ENCODE peak calls at places on chromosome 10, in six cellular contexts. Y is activated T-cell treated with anti-CD3 and anti-CD28 coated beads, Interleukin-2, amount 50 U/mL, for 24 hours; I is tibial artery; Q is T47D; F is B cell; X is NCI-H748 treated with DMSO at 0.1 percent for 48 hours. Z is an unnamed sample.

GRCh38 chr10:25651534-25651933 is 282.5 kb upstream of the MYO3A start:
- DNase-seq in X (no peak), Y (no peak), I (no peak), Q (no peak), F (no peak), Z (no peak)

GRCh38 chr10:102549549-102549948 is 45.8 kb downstream of the SUFU start:
- DNase-seq in Q (no peak), X (no peak), F (no peak), I (no peak), Y (no peak), Z (no peak)

GRCh38 chr10:118968482-118968881 is 61.0 kb upstream of the NANOS1 start:
- DNase-seq in I (no peak), Q (no peak), X (no peak), F (no peak), Y (no peak), Z (no peak)

GRCh38 chr10:5833814-5834213 is 20.6 kb upstream of the GDI2 start:
- DNase-seq in F (no peak), I (no peak), X (no peak), Q (no peak), Y (peak; percentile 16), Z (no peak)

GRCh38 chr10:104318810-104319684 is 19.2 kb downstream of the ITPRIP start:
- DNase-seq in F (no peak), Y (peak; percentile 28), I (peak; percentile 66), Q (no peak), X (no peak), Z (no peak)

GRCh38 chr10:97195654-97196212 is 10.0 kb upstream of the SLIT1 start:
- DNase-seq in X (no peak), F (no peak), Y (no peak), I (no peak), Q (no peak), Z (no peak)

GRCh38 chr10:35563266-35563891 is 41.8 kb upstream of the GJD4 start:
- DNase-seq in Y (peak; percentile 58), F (peak; percentile 61), Q (peak; percentile 85), X (peak; percentile 28), I (peak; percentile 33), Z (peak; percentile 77)

GRCh38 chr10:108104697-108105096 is 940.2 kb upstream of the SORCS1 start:
- DNase-seq in X (no peak), I (no peak), F (no peak), Y (no peak), Q (no peak), Z (no peak)

GRCh38 chr10:97333601-97334369 is 744 bp downstream of the FRAT2 start:
- DNase-seq in F (peak; percentile 81), Y (peak; percentile 68), Q (peak; percentile 63), X (no peak), I (peak; percentile 36), Z (peak; percentile 43)

GRCh38 chr10:112429147-112429546 is 17.6 kb downstream of the ZDHHC6 start:
- DNase-seq in Q (no peak), Y (no peak), F (no peak), I (no peak), X (no peak), Z (peak; percentile 3)

GRCh38 chr10:104429834-104430233 is 76.2 kb downstream of the CFAP58 start:
- DNase-seq in Q (no peak), Y (no peak), F (no peak), I (no peak), X (no peak), Z (no peak)

GRCh38 chr10:21100871-21101514 is 203.9 kb upstream of the NEBL start:
- DNase-seq in I (no peak), Q (no peak), Y (no peak), X (no peak), F (no peak), Z (no peak)

GRCh38 chr10:43199088-43199683 is 60.9 kb downstream of the CSGALNACT2 start:
- DNase-seq in X (no peak), Y (peak; percentile 16), F (peak; percentile 7), I (no peak), Q (no peak), Z (no peak)

GRCh38 chr10:34524369-34525091 is 290.6 kb downstream of the PARD3 start:
- DNase-seq in F (no peak), I (no peak), X (no peak), Q (no peak), Y (no peak), Z (no peak)

GRCh38 chr10:88873757-88874156 is 6.3 kb upstream of the STAMBPL1 start:
- DNase-seq in I (no peak), Y (no peak), F (no peak), Q (no peak), X (no peak), Z (no peak)

GRCh38 chr10:97648557-97649404 is 8.3 kb downstream of the PI4K2A start:
- DNase-seq in F (peak; percentile 44), Q (no peak), Y (no peak), I (peak; percentile 58), X (no peak), Z (no peak)

GRCh38 chr10:6033954-6034353 is 28.2 kb downstream of the IL2RA start:
- DNase-seq in X (no peak), Q (no peak), F (no peak), Y (no peak), I (no peak), Z (no peak)

GRCh38 chr10:22599048-22599561 is 115.3 kb downstream of the PIP4K2A start:
- DNase-seq in X (no peak), Q (no peak), Y (no peak), F (no peak), I (no peak), Z (no peak)

GRCh38 chr10:818010-818409 is 113.5 kb downstream of the LARP4B start:
- DNase-seq in X (no peak), I (no peak), Q (no peak), Y (no peak), F (peak; percentile 4), Z (no peak)

GRCh38 chr10:108544500-108545120 is 1378.7 kb downstream of the XPNPEP1 start:
- DNase-seq in I (no peak), X (peak; percentile 2), F (no peak), Y (peak; percentile 37), Q (peak; percentile 68), Z (peak; percentile 53)

GRCh38 chr10:122237326-122237725 is 33.8 kb upstream of the BTBD16 start:
- DNase-seq in X (no peak), Q (no peak), F (no peak), Y (no peak), I (no peak), Z (no peak)

GRCh38 chr10:100996678-100997363 is 2.8 kb upstream of the LZTS2 start:
- DNase-seq in Y (no peak), I (no peak), X (peak; percentile 11), Q (peak; percentile 61), F (peak; percentile 83), Z (peak; percentile 57)

GRCh38 chr10:61984803-61985418 is 83.4 kb downstream of the ARID5B start:
- DNase-seq in Q (no peak), F (no peak), X (no peak), Y (no peak), I (no peak), Z (no peak)

GRCh38 chr10:96380821-96381220 is 22.0 kb upstream of the OPALIN start:
- DNase-seq in Y (no peak), I (no peak), Q (no peak), F (no peak), X (no peak), Z (no peak)

GRCh38 chr10:102389894-102390293 is 5.6 kb upstream of the NFKB2 start:
- DNase-seq in I (no peak), Y (no peak), X (no peak), Q (no peak), F (no peak), Z (no peak)

GRCh38 chr10:126504051-126504760 is 115.9 kb upstream of the ADAM12 start:
- DNase-seq in Y (no peak), X (peak; percentile 11), F (peak; percentile 36), Q (peak; percentile 80), I (no peak), Z (peak; percentile 29)

GRCh38 chr10:84525120-84525806 is 196.9 kb downstream of the CCSER2 start:
- DNase-seq in F (no peak), Y (no peak), Q (no peak), X (no peak), I (no peak), Z (no peak)

GRCh38 chr10:90306187-90306586 is 551.7 kb downstream of the HTR7 start:
- DNase-seq in I (no peak), X (peak; percentile 31), F (no peak), Y (no peak), Q (no peak), Z (no peak)

GRCh38 chr10:32237644-32238345 is 109.2 kb downstream of the EPC1 start:
- DNase-seq in F (no peak), Q (no peak), I (no peak), X (no peak), Y (no peak), Z (no peak)

GRCh38 chr10:28503114-28503513 is 29.8 kb upstream of the WAC start:
- DNase-seq in X (no peak), Y (no peak), F (no peak), I (no peak), Q (peak; percentile 85), Z (no peak)

GRCh38 chr10:31261502-31262311 is 57.3 kb upstream of the ZEB1 start:
- DNase-seq in F (no peak), X (no peak), I (no peak), Q (no peak), Y (no peak), Z (no peak)

GRCh38 chr10:132664883-132665282 is 121.1 kb downstream of the NKX6-2 start:
- DNase-seq in X (no peak), Y (no peak), Q (no peak), F (no peak), I (no peak), Z (no peak)